ENCODE peak calls at places on chromosomes 13 and 19, in seven cellular contexts. Q, E, N, R, M, X and S are unnamed samples.

GRCh38 chr19:38360839-38361631 is 13.3 kb upstream of the PSMD8 start:
- DNase-seq in Q (no peak), E (no peak), N (no peak), R (no peak), M (no peak), X (no peak), S (no peak)

GRCh38 chr13:60590775-60591174 is 193.8 kb downstream of the TDRD3 start:
- DNase-seq in Q (peak), E (no peak), N (no peak), R (no peak), M (no peak), X (peak), S (no peak)

GRCh38 chr19:1807695-1808394 is 4.2 kb downstream of the ATP8B3 start:
- DNase-seq in Q (no peak), E (no peak), N (no peak), R (no peak), M (no peak), X (no peak), S (no peak)

GRCh38 chr13:113616281-113616906 is 31.8 kb downstream of the TFDP1 start:
- DNase-seq in Q (no peak), E (no peak), N (no peak), R (no peak), M (no peak), X (peak), S (no peak)

GRCh38 chr19:35279985-35280821 is 2.1 kb upstream of the HAMP start:
- DNase-seq in Q (no peak), E (no peak), N (no peak), R (peak), M (no peak), X (no peak), S (no peak)

GRCh38 chr13:36706755-36707154 is 32.9 kb downstream of the SERTM1 start:
- DNase-seq in Q (peak), E (no peak), N (no peak), R (no peak), M (no peak), X (peak), S (no peak)

GRCh38 chr13:44768775-44769578 is 192.8 kb upstream of the TSC22D1 start:
- DNase-seq in Q (peak), E (no peak), N (no peak), R (no peak), M (no peak), X (peak), S (peak)

GRCh38 chr19:56142087-56142787 is 1.1 kb downstream of the ZNF444 start:
- DNase-seq in Q (no peak), E (no peak), N (peak), R (no peak), M (no peak), X (no peak), S (no peak)

GRCh38 chr13:100125946-100126345 is 37.1 kb downstream of the PCCA start:
- DNase-seq in Q (no peak), E (no peak), N (no peak), R (no peak), M (no peak), X (no peak), S (no peak)

GRCh38 chr19:33374406-33374703 is 846 bp downstream of the CEBPG start:
- DNase-seq in Q (peak), E (no peak), N (no peak), R (peak), M (no peak), X (no peak), S (no peak)

GRCh38 chr19:58059681-58060080 is 599 bp downstream of the ZNF135 start:
- DNase-seq in Q (no peak), E (no peak), N (no peak), R (no peak), M (no peak), X (no peak), S (no peak)

GRCh38 chr13:103250071-103250470 is 183.9 kb upstream of the SLC10A2 start:
- DNase-seq in Q (no peak), E (no peak), N (no peak), R (no peak), M (no peak), X (no peak), S (no peak)

GRCh38 chr13:48600374-48601364 is 53.1 kb upstream of the CYSLTR2 start:
- DNase-seq in Q (peak), E (no peak), N (no peak), R (no peak), M (no peak), X (peak), S (no peak)

GRCh38 chr13:88068975-88069374 is 397.8 kb downstream of the SLITRK5 start:
- DNase-seq in Q (no peak), E (no peak), N (no peak), R (peak), M (peak), X (no peak), S (no peak)

GRCh38 chr19:17576758-17577532 is 21.5 kb downstream of the COLGALT1 start:
- DNase-seq in Q (peak), E (peak), N (peak), R (no peak), M (peak), X (peak), S (peak)

GRCh38 chr13:74920945-74921725 is 560.8 kb downstream of the TBC1D4 start:
- DNase-seq in Q (no peak), E (no peak), N (no peak), R (no peak), M (no peak), X (no peak), S (no peak)

GRCh38 chr13:98322091-98322718 is 145.1 kb upstream of the RNF113B start:
- DNase-seq in Q (no peak), E (no peak), N (no peak), R (no peak), M (no peak), X (no peak), S (no peak)

GRCh38 chr19:10919352-10920287 is 8.8 kb downstream of the YIPF2 start:
- DNase-seq in Q (no peak), E (no peak), N (no peak), R (no peak), M (no peak), X (no peak), S (no peak)

GRCh38 chr19:49497047-49497789 is 984 bp downstream of the RPS11 start:
- DNase-seq in Q (peak), E (peak), N (no peak), R (peak), M (no peak), X (peak), S (peak)

GRCh38 chr19:49331616-49332055 is 3.6 kb upstream of the CD37 start:
- DNase-seq in Q (peak), E (peak), N (peak), R (peak), M (peak), X (peak), S (no peak)

GRCh38 chr13:31209819-31210209 is 10.0 kb downstream of the B3GLCT start:
- DNase-seq in Q (no peak), E (no peak), N (no peak), R (no peak), M (no peak), X (no peak), S (no peak)

GRCh38 chr19:4123615-4124568 is at the start of gene MAP2K2:
- DNase-seq in Q (peak), E (peak), N (peak), R (peak), M (peak), X (peak), S (peak)

GRCh38 chr13:41848435-41849255 is 112.3 kb downstream of the VWA8 start:
- DNase-seq in Q (peak), E (no peak), N (no peak), R (no peak), M (no peak), X (peak), S (no peak)

GRCh38 chr19:47036233-47036651 is 12.2 kb downstream of the TMEM160 start:
- DNase-seq in Q (peak), E (no peak), N (no peak), R (no peak), M (no peak), X (peak), S (no peak)

GRCh38 chr13:98809345-98809777 is 56.9 kb upstream of the SLC15A1 start:
- DNase-seq in Q (no peak), E (no peak), N (no peak), R (no peak), M (no peak), X (no peak), S (no peak)

GRCh38 chr19:31139871-31140505 is 209.2 kb downstream of the TSHZ3 start:
- DNase-seq in Q (peak), E (peak), N (no peak), R (no peak), M (no peak), X (peak), S (no peak)